ENCODE peak calls at places on chromosomes 7 and 10, in eight cellular contexts. T, C, M, Y, E, G, I and N are unnamed samples. For H3K36me3, the result is how much of the 10 kb centered on the place peaks cover.

GRCh38 chr10:74960670-74961069 is 134.3 kb downstream of the KAT6B start:
- DNase-seq in T (no peak), C (no peak), M (no peak), Y (no peak), E (no peak), G (no peak), I (no peak), N (no peak)

GRCh38 chr10:88493676-88494483 is 89.2 kb downstream of the RNLS start:
- DNase-seq in T (no peak), C (no peak), M (no peak), Y (no peak), E (no peak), G (no peak), I (no peak), N (no peak)

GRCh38 chr7:1697499-1698125 is 27.5 kb downstream of the ELFN1 start:
- DNase-seq in T (no peak), C (no peak), M (no peak), Y (peak), E (no peak), G (peak), I (no peak), N (peak)

GRCh38 chr10:121362026-121362425 is 236.2 kb downstream of the FGFR2 start:
- DNase-seq in T (no peak), C (peak), M (peak), Y (no peak), E (no peak), G (peak), I (no peak), N (peak)

GRCh38 chr10:19620867-19621266 is 195.4 kb upstream of the PLXDC2 start:
- DNase-seq in T (no peak), C (no peak), M (peak), Y (no peak), E (no peak), G (no peak), I (no peak), N (no peak)

GRCh38 chr10:28652703-28653102 is 24.6 kb upstream of the BAMBI start:
- DNase-seq in T (no peak), C (no peak), M (no peak), Y (no peak), E (no peak), G (no peak), I (no peak), N (no peak)

GRCh38 chr7:74625446-74625845 is 32.1 kb upstream of the GTF2I start:
- DNase-seq in T (no peak), C (no peak), M (peak), Y (no peak), E (no peak), G (no peak), I (no peak), N (no peak)

GRCh38 chr10:98577578-98577977 is 130.8 kb upstream of the HPS1 start:
- DNase-seq in T (no peak), C (no peak), M (no peak), Y (no peak), E (no peak), G (no peak), I (no peak), N (no peak)

GRCh38 chr10:71767420-71768035 is 5.8 kb downstream of the VSIR start:
- DNase-seq in T (peak), C (no peak), M (no peak), Y (no peak), E (no peak), G (no peak), I (no peak), N (no peak)

GRCh38 chr7:100691676-100692577 is 2.1 kb downstream of the GIGYF1 start:
- DNase-seq in T (peak), C (peak), M (peak), Y (peak), E (no peak), G (peak), I (peak), N (peak)

GRCh38 chr10:14244147-14244546 is 86.6 kb downstream of the FRMD4A start:
- DNase-seq in T (no peak), C (no peak), M (peak), Y (no peak), E (no peak), G (no peak), I (peak), N (no peak)

GRCh38 chr7:98946389-98946788 is 68.1 kb downstream of the TRRAP start:
- DNase-seq in T (no peak), C (no peak), M (no peak), Y (no peak), E (no peak), G (no peak), I (no peak), N (no peak)

GRCh38 chr7:27149817-27150567 is 2.4 kb downstream of the HOXA3 start:
- DNase-seq in T (no peak), C (peak), M (no peak), Y (no peak), E (peak), G (no peak), I (no peak), N (peak)

GRCh38 chr7:23531794-23532489 is at the start of gene TRA2A:
- DNase-seq in T (peak), C (peak), M (peak), Y (peak), E (peak), G (peak), I (peak), N (peak)

DNA sequence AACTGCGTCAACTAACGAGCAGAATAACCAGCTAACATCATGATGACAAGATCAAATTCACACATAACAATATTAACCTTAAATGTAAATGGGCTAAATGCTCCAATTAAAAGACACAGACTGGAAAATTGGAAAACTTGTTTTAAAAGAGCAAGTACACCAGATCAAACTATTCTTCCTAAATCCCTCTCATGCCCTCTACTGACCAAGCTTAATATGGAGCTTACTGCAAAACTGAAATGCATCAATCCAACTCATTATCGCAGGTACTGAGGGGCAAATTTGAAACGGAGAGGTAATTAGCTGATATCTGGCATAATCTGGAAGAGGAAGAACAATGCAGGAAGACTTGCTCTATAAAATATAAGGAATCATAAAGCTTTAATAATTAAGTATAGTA is 1223.8 kb downstream of the NXPH1 start:
- DNase-seq in T (no peak), C (no peak), M (no peak), Y (no peak), E (no peak), G (no peak), I (no peak), N (no peak)
- TF ChIP-seq CTCF in T (no peak), C (no peak), M (no peak), Y (no peak), E (peak), G (no peak), I (peak), N (no peak)

DNA sequence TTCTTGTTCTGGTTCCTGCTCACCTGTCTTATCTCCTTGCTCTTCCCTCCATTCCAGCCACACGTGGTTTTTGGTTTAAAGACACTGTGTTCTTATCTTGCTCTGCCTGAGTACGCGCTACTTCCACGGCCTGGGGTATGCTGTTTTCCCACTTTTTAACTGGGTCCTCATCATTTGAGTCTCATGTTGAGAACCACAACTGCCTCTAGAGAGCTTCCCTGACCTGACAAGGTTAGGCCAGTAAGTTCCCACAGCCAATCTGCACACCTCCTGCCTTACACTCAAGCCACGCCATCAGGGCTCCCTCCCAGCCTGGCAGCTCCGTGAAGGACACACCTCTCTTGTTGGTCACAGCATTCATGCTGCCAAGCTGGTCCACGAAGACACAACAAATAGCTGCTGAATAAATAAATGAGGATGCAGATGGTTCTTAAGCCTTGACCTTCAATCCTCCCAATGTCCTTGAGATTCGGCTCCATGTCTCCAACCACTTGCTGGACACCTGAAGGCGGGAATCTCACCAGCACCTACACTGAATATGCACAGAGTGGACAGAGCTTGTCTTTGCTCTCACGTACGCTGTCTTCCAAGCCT is 201.7 kb upstream of the KLF14 start:
- DNase-seq in T (no peak), C (no peak), M (no peak), Y (no peak), E (no peak), G (no peak), I (no peak), N (no peak)
- H3K27ac ChIP-seq in T (peak), C (no peak), M (peak), Y (peak), E (no peak), G (no peak), I (no peak), N (no peak)

GRCh38 chr7:102396710-102397019 is 502 bp downstream of the PRKRIP1 start:
- DNase-seq in T (no peak), C (no peak), M (no peak), Y (no peak), E (no peak), G (no peak), I (no peak), N (no peak)

GRCh38 chr7:102393467-102393866 is 2.7 kb upstream of the PRKRIP1 start:
- DNase-seq in T (no peak), C (no peak), M (no peak), Y (no peak), E (no peak), G (no peak), I (no peak), N (no peak)

GRCh38 chr7:102398543-102398942 is 2.4 kb downstream of the PRKRIP1 start:
- DNase-seq in T (no peak), C (no peak), M (no peak), Y (no peak), E (no peak), G (no peak), I (no peak), N (no peak)

GRCh38 chr7:102395958-102396709 is at the start of gene PRKRIP1:
- DNase-seq in T (peak), C (peak), M (peak), Y (peak), E (peak), G (peak), I (peak), N (peak)

GRCh38 chr7:102395620-102395957 is 574 bp upstream of the PRKRIP1 start:
- DNase-seq in T (no peak), C (no peak), M (peak), Y (no peak), E (no peak), G (no peak), I (no peak), N (no peak)
- H3K36me3 ChIP-seq in T (under half), C (under half), M (under half), Y (under half), E (under half), G (under half), I (under half), N (under half)

GRCh38 chr10:84600947-84601346 is 272.6 kb downstream of the CCSER2 start:
- DNase-seq in T (no peak), C (no peak), M (no peak), Y (no peak), E (no peak), G (no peak), I (no peak), N (no peak)
- TF ChIP-seq CTCF in T (no peak), C (no peak), M (no peak), Y (no peak), E (no peak), G (no peak), I (no peak), N (no peak)

GRCh38 chr7:66778201-66778600 is 37.7 kb downstream of the RABGEF1 start:
- DNase-seq in T (no peak), C (no peak), M (no peak), Y (no peak), E (no peak), G (no peak), I (no peak), N (no peak)
- H3K27ac ChIP-seq in T (no peak), C (no peak), M (no peak), Y (no peak), E (no peak), G (no peak), I (no peak), N (no peak)

DNA sequence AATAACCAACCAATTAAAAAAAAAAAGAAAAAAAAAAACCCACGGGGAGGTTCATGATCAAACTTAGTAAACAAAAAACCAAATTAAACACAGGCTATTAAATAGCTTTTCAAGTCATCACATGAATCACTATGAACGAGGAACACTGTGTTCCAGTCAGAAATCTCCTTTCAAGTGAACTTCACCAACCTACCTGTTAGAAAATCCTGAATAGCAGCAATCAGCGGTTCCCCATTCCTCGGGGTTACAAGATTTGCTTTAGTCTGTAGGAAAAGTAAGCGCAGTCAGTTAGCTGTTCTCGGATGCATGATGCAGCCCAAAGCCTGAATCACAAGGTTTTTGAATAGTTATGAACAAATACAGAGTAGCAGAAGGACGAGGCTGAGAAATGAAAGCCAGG is 19.0 kb downstream of the POLR3A start:
- DNase-seq in T (no peak), C (peak), M (no peak), Y (no peak), E (no peak), G (no peak), I (no peak), N (no peak)
- H3K36me3 ChIP-seq in T (half or more), C (under half), M (half or more), Y (half or more), E (half or more), G (under half), I (under half), N (half or more)

GRCh38 chr7:39951156-39951942 is 1.3 kb downstream of the CDK13 start:
- DNase-seq in T (peak), C (peak), M (peak), Y (peak), E (peak), G (peak), I (peak), N (peak)
- TF ChIP-seq CTCF in T (peak), C (no peak), M (peak), Y (peak), E (peak), G (peak), I (peak), N (peak)